ENCODE peak calls at places on chromosomes 3 and 15, in seven cellular contexts. D is A549, W is cardiac muscle cell, K is tibial artery, J is neural progenitor cell, O is B cell, Y is astrocyte of the spinal cord. L is an unnamed sample.

GRCh38 chr15:44385344-44385942 is 42.0 kb upstream of the CTDSPL2 start:
- DNase-seq in D (no peak), W (no peak), K (no peak), J (no peak), O (no peak), Y (no peak), L (no peak)

GRCh38 chr3:134406331-134407246 is 32.3 kb upstream of the AMOTL2 start:
- DNase-seq in D (no peak), W (peak), K (no peak), J (peak), O (no peak), Y (peak), L (no peak)

GRCh38 chr3:120028271-120029047 is 65.8 kb downstream of the GSK3B start:
- DNase-seq in D (no peak), W (peak), K (no peak), J (no peak), O (no peak), Y (no peak), L (no peak)

GRCh38 chr3:89256395-89256794 is 149.0 kb downstream of the EPHA3 start:
- DNase-seq in D (no peak), W (no peak), K (no peak), J (no peak), O (no peak), Y (no peak), L (no peak)

GRCh38 chr15:66131200-66131599 is 122.3 kb downstream of the MEGF11 start:
- DNase-seq in D (no peak), W (peak), K (no peak), J (no peak), O (no peak), Y (no peak), L (no peak)

GRCh38 chr3:69531975-69532827 is 146.3 kb upstream of the FRMD4B start:
- DNase-seq in D (no peak), W (peak), K (no peak), J (no peak), O (no peak), Y (no peak), L (no peak)

GRCh38 chr3:99859855-99860254 is 42.2 kb downstream of the CMSS1 start:
- DNase-seq in D (no peak), W (no peak), K (no peak), J (no peak), O (no peak), Y (peak), L (no peak)

GRCh38 chr15:79437275-79438000 is 5.3 kb downstream of the MINAR1 start:
- DNase-seq in D (no peak), W (no peak), K (no peak), J (no peak), O (no peak), Y (no peak), L (no peak)

GRCh38 chr3:50972029-50972428 is 297.3 kb downstream of the DOCK3 start:
- DNase-seq in D (no peak), W (no peak), K (no peak), J (no peak), O (no peak), Y (no peak), L (no peak)

DNA sequence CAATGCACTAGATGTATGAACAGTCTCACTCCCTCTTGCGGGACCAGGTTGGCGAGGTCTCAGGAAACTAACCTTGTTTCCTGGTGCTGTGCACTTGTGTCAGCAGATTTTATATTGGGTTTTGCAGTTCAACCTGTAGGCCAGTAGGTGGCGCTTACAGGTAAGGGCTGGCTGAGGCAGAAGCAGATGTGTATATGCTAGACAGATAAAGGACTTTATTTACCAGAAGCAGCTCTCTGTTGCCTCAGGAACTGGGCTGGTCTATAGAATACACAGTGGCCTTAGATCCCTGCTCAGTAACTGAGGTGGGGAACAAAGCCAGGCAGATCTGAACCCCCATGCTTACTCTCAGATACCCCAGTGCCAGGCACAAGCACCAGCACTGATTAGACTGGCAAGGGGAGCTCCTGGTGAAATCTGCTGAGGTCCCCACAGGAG is 296.8 kb downstream of the DOCK3 start:
- DNase-seq in D (peak), W (peak), K (no peak), J (peak), O (peak), Y (peak), L (peak)
- TF ChIP-seq CTCF in D (peak), W (peak), K (peak), J (peak), O (peak), Y (peak), L (peak)

DNA sequence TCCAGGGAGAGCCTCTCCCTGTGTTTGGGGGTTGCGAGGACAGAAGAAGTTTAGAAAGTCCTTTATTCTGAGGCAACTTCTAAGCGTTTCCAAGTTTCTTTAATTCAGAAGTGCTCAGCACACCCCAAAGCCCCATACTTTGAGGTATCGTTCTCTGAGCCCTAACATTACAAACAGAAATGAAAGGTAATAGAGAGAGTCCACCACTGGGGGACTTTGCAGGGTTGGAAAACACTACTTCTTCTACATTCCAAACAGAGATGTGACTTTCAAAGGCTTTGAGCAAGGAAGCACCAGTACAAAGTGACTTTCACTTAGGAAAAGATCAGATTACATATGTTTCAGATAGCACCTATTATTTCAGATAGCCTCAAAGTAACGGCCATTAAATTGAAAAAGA is 6.2 kb upstream of the ZNF280D start:
- DNase-seq in D (no peak), W (no peak), K (no peak), J (no peak), O (no peak), Y (no peak), L (no peak)
- TF ChIP-seq CTCF in D (no peak), W (no peak), K (no peak), J (no peak), O (no peak), Y (no peak), L (no peak)

DNA sequence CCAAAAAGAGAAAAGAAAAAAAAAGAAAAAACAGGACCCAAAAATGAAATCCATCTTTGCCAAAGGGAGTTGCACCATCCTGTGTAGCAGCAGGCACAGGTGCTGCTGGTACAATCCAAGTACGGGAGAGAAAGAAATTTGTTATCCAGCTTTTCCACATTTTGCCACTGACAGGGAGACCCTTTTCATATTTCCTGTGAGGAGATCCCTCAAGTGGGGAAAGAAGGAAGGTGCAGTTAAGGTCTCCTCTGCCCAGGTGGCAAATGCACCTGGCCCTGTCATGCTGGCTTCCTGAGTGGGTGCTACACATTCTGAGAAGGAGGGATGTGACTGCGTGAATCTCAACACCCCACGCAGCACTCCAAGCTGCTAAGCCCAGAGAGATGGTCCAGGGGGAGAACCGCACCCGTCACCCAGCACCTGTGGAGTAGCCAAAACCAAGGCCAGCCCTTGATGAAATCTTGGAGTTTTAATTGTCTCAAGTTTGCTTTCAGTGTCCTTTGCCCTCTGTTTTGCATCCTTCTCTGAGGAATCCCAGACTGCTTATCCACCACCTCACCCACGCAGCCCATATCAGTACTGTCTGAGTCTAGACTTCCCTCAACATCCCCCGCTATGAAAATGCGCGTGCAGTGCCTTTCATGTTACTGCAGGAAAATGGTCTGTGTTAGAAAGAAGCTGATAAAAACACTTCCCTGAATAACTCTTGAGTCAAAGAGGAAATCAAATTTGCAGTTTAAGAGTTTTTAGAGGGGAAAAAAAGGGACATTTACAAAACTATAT is 141.9 kb upstream of the THBS1 start:
- DNase-seq in D (no peak), W (peak), K (no peak), J (no peak), O (no peak), Y (no peak), L (peak)
- TF ChIP-seq CTCF in D (no peak), W (peak), K (no peak), J (peak), O (no peak), Y (no peak), L (peak)

GRCh38 chr3:115922681-115923347 is 299.5 kb downstream of the GAP43 start:
- DNase-seq in D (no peak), W (peak), K (no peak), J (peak), O (no peak), Y (peak), L (peak)
- TF ChIP-seq CTCF in D (no peak), W (peak), K (no peak), J (peak), O (no peak), Y (peak), L (peak)

GRCh38 chr3:53845881-53846133 is 412 bp downstream of the CHDH start:
- DNase-seq in D (no peak), W (no peak), K (no peak), J (no peak), O (no peak), Y (no peak), L (no peak)

GRCh38 chr3:53844262-53845102 is 1.7 kb downstream of the CHDH start:
- DNase-seq in D (no peak), W (no peak), K (no peak), J (peak), O (no peak), Y (no peak), L (no peak)

GRCh38 chr3:53846134-53846850 is at the start of the genes CHDH and IL17RB:
- DNase-seq in D (peak), W (peak), K (no peak), J (peak), O (peak), Y (no peak), L (no peak)

GRCh38 chr3:53846851-53847155 is 435 bp downstream of the IL17RB start:
- DNase-seq in D (no peak), W (no peak), K (no peak), J (no peak), O (no peak), Y (no peak), L (no peak)

DNA sequence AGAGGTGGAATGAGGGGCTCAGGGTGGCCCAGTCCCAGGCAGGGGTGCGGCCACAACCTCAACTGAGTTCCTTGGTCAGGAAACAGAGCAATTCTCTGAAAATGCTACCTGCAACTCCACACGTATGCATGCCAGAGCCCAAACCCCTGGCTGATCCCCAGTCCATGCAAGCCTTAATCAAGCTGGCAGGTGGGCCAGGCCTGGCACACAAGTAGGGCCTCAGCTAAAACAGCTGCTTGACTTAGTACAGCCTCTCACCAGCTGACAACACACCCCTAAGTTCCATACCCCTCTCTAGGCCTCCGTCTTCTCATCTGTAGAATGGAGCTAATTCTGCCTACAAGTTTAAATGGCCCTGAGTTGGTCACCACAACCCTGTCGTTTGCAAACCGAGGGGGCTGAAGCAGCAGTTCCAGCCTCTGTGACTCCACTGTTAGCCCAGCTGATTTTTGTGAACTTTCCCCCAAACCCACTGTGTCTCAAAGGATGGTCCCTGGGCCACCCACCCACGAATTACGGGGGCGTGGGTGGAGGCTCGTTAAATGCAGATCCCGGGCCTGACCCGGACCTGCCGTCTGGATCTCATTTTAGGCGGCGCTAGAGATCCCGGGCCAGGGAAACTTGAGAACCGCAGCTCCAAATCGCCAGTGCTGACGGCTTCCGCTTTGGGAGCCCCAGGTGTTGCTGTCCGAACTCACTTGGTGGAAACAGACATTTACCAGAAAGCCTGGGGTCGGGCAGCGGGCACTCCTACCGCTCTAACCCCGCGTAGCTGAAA is 927 bp downstream of the CHDH start:
- DNase-seq in D (peak), W (peak), K (peak), J (peak), O (peak), Y (peak), L (peak)
- TF ChIP-seq CTCF in D (peak), W (peak), K (no peak), J (peak), O (no peak), Y (peak), L (peak)

GRCh38 chr15:63504979-63505841 is 817 bp downstream of the USP3 start:
- DNase-seq in D (no peak), W (peak), K (peak), J (peak), O (peak), Y (peak), L (peak)
- TF ChIP-seq CTCF in D (no peak), W (peak), K (peak), J (peak), O (no peak), Y (peak), L (peak)

DNA sequence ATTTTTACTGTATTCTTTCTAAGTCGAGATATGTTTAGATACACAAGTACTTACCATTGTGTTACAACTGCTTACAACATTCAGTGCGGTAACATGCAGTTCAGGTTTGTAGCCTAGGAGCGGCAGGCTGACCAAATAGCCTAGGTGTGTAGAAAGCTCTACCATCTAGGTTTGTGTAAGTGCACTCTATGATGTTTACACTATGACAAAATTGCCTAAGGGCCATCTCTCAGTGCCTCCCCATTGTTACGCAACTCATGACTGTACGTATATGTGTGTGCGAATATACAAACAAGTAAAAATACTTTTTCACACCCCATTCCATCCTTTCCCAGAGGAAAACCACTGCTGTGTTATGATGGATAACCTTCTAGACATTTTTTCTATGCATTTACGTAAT is 44.3 kb downstream of the PXYLP1 start:
- DNase-seq in D (peak), W (no peak), K (no peak), J (no peak), O (no peak), Y (no peak), L (peak)
- TF ChIP-seq CTCF in D (peak), W (no peak), K (no peak), J (no peak), O (no peak), Y (no peak), L (no peak)

DNA sequence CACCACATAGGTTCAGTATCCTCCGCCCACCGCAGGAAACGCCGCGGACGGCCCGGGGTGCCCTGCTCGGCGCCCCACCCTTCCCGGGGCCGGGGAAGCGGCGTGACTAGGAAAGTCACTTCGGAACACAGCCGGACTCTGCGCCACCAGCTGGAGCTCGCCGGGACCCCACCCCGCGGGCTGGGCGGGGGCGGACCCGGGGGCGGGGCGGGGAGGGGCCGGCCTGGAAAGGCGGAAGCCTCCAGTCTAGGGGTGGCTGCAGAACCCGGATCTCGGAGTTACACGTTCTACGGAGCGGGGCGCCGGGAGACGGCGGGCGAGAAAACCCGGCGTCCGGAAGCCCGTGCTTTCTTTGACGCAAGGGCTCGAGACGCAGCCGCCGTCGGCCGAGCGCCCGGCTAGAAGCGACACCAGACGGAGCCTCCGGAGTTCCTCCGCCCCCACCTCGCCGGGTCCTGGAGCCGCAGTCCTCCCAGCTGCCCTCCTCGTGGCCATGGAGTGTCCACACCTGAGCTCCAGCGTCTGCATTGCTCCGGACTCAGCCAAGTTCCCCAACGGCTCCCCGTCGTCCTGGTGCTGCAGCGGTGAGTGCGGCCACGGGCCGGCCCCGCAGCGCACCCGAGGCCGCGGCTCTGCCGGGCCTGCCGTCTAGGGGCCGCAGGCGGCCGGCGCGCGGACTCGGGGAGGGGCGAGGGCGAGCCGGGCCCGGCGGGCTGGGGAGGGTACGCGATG is at the start of gene USP3:
- DNase-seq in D (peak), W (peak), K (peak), J (peak), O (peak), Y (peak), L (peak)
- TF ChIP-seq CTCF in D (peak), W (no peak), K (peak), J (peak), O (peak), Y (peak), L (peak)

GRCh38 chr15:88479169-88479568 is 11.7 kb downstream of the MRPS11 start:
- DNase-seq in D (no peak), W (no peak), K (no peak), J (no peak), O (no peak), Y (no peak), L (no peak)
- TF ChIP-seq CTCF in D (no peak), W (no peak), K (no peak), J (no peak), O (no peak), Y (no peak), L (peak)

L was measured in brain microvascular endothelial cell.